ENCODE peak calls at places on chromosome 6, in five cellular contexts. G is neuronal stem cell, T is H9, Z is H1, V is mesenchymal stem cell. M is an unnamed sample.

GRCh38 chr6:79461205-79461604 is 76.0 kb downstream of the LCA5 start:
- DNase-seq in G (no peak), T (no peak), Z (no peak), V (no peak), M (no peak)

GRCh38 chr6:35091353-35092083 is 49.6 kb downstream of the TCP11 start:
- DNase-seq in G (no peak), T (no peak), Z (no peak), V (peak; percentile 7), M (no peak)

GRCh38 chr6:35228483-35228882 is 14.7 kb downstream of the SCUBE3 start:
- DNase-seq in G (no peak), T (no peak), Z (no peak), V (no peak), M (no peak)

GRCh38 chr6:90490030-90490429 is 96.8 kb downstream of the MAP3K7 start:
- DNase-seq in G (peak; percentile 62), T (no peak), Z (no peak), V (peak; percentile 38), M (no peak)

GRCh38 chr6:159172066-159172465 is 2.9 kb downstream of the FNDC1 start:
- DNase-seq in G (no peak), T (no peak), Z (no peak), V (no peak), M (no peak)

GRCh38 chr6:157108923-157109322 is 214.4 kb downstream of the TMEM242 start:
- DNase-seq in G (no peak), T (no peak), Z (no peak), V (no peak), M (no peak)

GRCh38 chr6:113405326-113406050 is 451.7 kb upstream of the MARCKS start:
- DNase-seq in G (no peak), T (no peak), Z (no peak), V (peak; percentile 26), M (no peak)

GRCh38 chr6:126033696-126034095 is 47.4 kb downstream of the TRMT11 start:
- DNase-seq in G (peak; percentile 32), T (no peak), Z (no peak), V (peak; percentile 87), M (peak; percentile 66)

GRCh38 chr6:138569970-138570715 is 70.8 kb upstream of the NHSL1 start:
- DNase-seq in G (no peak), T (no peak), Z (no peak), V (peak; percentile 26), M (no peak)

GRCh38 chr6:27281105-27281539 is 31.0 kb downstream of the POM121L2 start:
- DNase-seq in G (no peak), T (no peak), Z (no peak), V (no peak), M (no peak)

GRCh38 chr6:102799051-102799450 is 1405.5 kb downstream of the GRIK2 start:
- DNase-seq in G (no peak), T (no peak), Z (no peak), V (no peak), M (no peak)

GRCh38 chr6:144277605-144278227 is 7.4 kb upstream of the UTRN start:
- DNase-seq in G (no peak), T (no peak), Z (no peak), V (no peak), M (no peak)

GRCh38 chr6:161257778-161258457 is 15.9 kb downstream of the AGPAT4 start:
- DNase-seq in G (no peak), T (no peak), Z (no peak), V (peak; percentile 98), M (peak; percentile 25)

GRCh38 chr6:169236545-169236944 is 17.1 kb downstream of the THBS2 start:
- DNase-seq in G (no peak), T (no peak), Z (no peak), V (no peak), M (no peak)

GRCh38 chr6:134729590-134729989 is 220.3 kb downstream of the ALDH8A1 start:
- DNase-seq in G (no peak), T (no peak), Z (no peak), V (no peak), M (no peak)

GRCh38 chr6:167839343-167839742 is 12.6 kb downstream of the AFDN start:
- DNase-seq in G (no peak), T (no peak), Z (no peak), V (no peak), M (no peak)

GRCh38 chr6:40036186-40036585 is 101.9 kb upstream of the MOCS1 start:
- DNase-seq in G (no peak), T (no peak), Z (no peak), V (no peak), M (peak; percentile 8)

GRCh38 chr6:111423055-111423633 is 59.9 kb downstream of the REV3L start:
- DNase-seq in G (no peak), T (no peak), Z (no peak), V (no peak), M (no peak)
- H3K4me2 ChIP-seq in G (no peak overlapping the region), T (no peak overlapping the region), Z (no peak overlapping the region), V (no peak overlapping the region), M (no peak overlapping the region)

GRCh38 chr6:37114612-37115011 is 55.3 kb upstream of the PIM1 start:
- DNase-seq in G (no peak), T (no peak), Z (no peak), V (no peak), M (no peak)

GRCh38 chr6:37113976-37114375 is 56.0 kb upstream of the PIM1 start:
- DNase-seq in G (no peak), T (no peak), Z (no peak), V (no peak), M (no peak)

GRCh38 chr6:37110455-37111155 is 59.3 kb upstream of the PIM1 start:
- DNase-seq in G (no peak), T (no peak), Z (no peak), V (no peak), M (peak; percentile 65)

GRCh38 chr6:37109714-37110454 is 60.1 kb upstream of the PIM1 start:
- DNase-seq in G (no peak), T (no peak), Z (no peak), V (peak; percentile 68), M (no peak)

DNA sequence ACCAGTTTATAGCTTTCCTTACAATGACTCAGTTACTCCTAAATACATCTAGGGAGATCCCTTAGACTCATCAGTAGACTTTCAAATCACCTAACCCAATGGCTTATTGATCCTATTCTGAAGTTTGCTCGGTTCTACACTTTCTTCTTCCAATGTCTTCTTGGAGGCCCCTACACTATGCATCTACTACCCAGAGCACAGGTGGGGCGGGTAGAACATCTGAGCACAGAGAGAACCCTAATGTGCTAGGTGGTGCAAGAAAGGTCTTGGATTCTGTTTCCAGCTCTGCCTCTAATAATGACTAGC is 58.8 kb upstream of the PIM1 start:
- DNase-seq in G (no peak), T (no peak), Z (no peak), V (no peak), M (no peak)
- H2BK12ac ChIP-seq in G (no peak overlapping the region), T (no peak overlapping the region), Z (no peak overlapping the region), V (no peak overlapping the region), M (no peak overlapping the region)

DNA sequence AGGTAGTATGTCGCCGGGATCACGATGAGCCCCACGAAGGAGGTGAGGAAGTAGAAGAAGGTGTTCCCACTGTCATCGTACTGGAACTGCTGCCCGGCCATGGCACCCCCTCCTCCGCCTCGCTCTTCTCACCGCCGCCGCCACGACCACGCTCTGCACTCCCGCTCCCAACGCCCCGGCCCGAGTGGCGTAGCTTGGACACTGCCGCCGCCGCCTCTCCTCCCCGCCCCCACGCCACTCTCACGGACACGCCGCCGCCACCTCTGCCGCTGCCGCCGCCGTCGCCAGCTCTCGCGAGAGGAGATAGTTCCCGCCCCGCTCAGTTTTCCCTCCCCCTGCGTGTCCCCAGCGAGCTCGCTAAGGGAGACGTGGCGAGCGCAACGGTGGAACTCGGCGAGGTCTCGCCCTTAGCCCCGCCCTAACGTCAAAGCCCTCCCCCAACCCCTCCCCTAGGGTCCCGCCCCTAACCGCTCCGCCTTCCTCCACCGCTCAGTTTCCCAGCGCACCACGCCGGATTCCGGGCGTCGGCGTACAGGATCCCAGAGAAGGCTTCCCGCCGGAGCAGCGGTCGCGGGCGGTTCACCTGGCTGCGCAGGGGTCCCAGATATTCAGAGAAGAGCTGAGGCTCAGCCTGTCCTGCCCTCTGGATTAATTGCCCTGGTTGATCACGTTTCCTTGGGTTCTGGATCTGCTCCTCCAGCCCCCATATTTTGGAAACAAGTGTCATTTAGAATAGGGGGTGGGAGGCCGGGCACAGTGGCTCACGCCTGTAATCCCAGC is at the start of gene SEC63:
- DNase-seq in G (peak; percentile 93), T (peak; percentile 97), Z (peak; percentile 79), V (peak; percentile 97), M (peak; percentile 98)
- H2AK5ac ChIP-seq in G (peak within 1 kb of the TSS; percentile 61), T (no peak within 1 kb of the TSS), Z (no peak within 1 kb of the TSS), V (peak within 1 kb of the TSS; percentile 69), M (peak within 1 kb of the TSS; percentile 86)

DNA sequence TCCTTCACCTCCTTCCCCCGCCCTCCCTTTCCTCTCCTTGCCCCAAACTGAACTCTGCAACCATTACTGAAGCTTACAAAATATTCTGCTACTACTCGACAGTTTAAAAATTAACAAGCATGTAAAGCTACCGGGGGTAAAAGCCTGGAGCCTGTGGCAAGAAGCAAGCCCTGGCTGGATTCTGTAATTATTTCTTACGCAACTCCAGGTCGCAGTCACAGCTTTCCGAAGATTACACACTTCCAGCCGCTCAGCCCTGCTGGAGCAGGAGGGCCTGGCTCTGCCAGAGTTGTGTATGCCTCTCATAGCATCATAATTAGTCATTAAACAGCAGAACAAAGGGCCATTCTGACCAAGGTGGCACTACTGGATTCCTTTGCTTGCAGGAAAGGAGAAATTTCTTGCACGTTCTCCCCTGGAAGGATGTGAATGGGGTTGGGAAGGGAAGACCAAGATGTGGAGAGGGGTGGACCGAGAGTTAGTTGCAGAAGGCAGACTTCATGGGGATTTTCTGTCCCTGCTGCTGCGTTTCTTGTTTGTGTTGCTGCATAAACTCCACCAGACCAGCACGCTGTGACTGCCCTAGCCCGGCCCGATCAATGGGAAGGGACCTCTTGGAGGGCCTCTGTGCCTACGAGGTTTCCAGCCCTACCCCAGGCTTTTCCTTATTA is 23.6 kb downstream of the FOXQ1 start:
- DNase-seq in G (no peak), T (peak; percentile 33), Z (no peak), V (peak; percentile 83), M (peak; percentile 96)
- H3K4me2 ChIP-seq in G (no peak overlapping the region), T (no peak overlapping the region), Z (no peak overlapping the region), V (peak overlapping the region; percentile 63), M (peak overlapping the region; percentile 45)

DNA sequence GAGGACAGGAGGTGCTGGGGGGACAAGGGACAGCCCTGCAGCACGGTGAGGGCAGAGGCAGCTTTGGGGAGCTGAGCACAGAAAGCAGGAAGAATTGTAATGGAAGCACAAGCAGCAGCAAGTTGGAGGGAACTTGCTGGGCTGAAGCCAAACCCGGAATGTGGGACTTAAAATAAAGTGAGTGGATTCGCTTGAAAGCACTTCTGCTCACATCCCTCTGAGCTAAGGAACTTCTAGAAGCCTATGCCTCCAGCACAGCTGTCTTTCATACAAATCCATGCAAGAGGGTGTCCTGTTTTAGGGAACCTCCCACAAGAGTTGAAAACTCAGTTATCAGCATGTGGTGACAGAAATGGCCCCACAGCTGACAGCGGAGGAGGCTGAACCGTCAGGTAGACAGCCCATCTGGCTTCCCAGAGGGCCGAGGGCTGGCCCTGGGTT is 71.4 kb upstream of the MLN start:
- DNase-seq in G (no peak), T (no peak), Z (no peak), V (no peak), M (no peak)
- H2BK12ac ChIP-seq in G (no peak overlapping the region), T (no peak overlapping the region), Z (no peak overlapping the region), V (no peak overlapping the region), M (no peak overlapping the region)

GRCh38 chr6:43123691-43124314 is 47.3 kb upstream of the SRF start:
- DNase-seq in G (no peak), T (no peak), Z (no peak), V (no peak), M (no peak)

GRCh38 chr6:43127180-43127579 is 43.9 kb upstream of the SRF start:
- DNase-seq in G (no peak), T (no peak), Z (no peak), V (no peak), M (no peak)

GRCh38 chr6:43124481-43124880 is 46.6 kb upstream of the SRF start:
- DNase-seq in G (no peak), T (no peak), Z (no peak), V (no peak), M (no peak)

GRCh38 chr6:43125555-43125954 is 45.5 kb upstream of the SRF start:
- DNase-seq in G (no peak), T (no peak), Z (no peak), V (peak; percentile 67), M (no peak)

GRCh38 chr6:43125119-43125518 is 46.0 kb upstream of the SRF start:
- DNase-seq in G (no peak), T (no peak), Z (no peak), V (peak; percentile 96), M (no peak)
- H2AK5ac ChIP-seq in G (no peak overlapping the region), T (no peak overlapping the region), Z (no peak overlapping the region), V (peak overlapping the region; percentile 90), M (peak overlapping the region; percentile 60)

M was measured in trophoblast cell.